ENCODE peak calls at places on chromosomes 16 and 17, in five cellular contexts. A, T, R, H and S are unnamed samples.

GRCh38 chr16:50238868-50239301 is 27.5 kb upstream of the ADCY7 start:
- DNase-seq in A (no peak), T (no peak), R (no peak), H (no peak), S (no peak)

GRCh38 chr16:30054959-30055553 is 10.5 kb upstream of the ALDOA start:
- DNase-seq in A (no peak), T (no peak), R (no peak), H (peak), S (no peak)

GRCh38 chr17:50192116-50192872 is 9.1 kb downstream of the COL1A1 start:
- DNase-seq in A (no peak), T (no peak), R (no peak), H (no peak), S (no peak)

GRCh38 chr17:3911271-3912053 is 4.8 kb downstream of the P2RX1 start:
- DNase-seq in A (peak), T (peak), R (peak), H (peak), S (no peak)

GRCh38 chr17:19296786-19297778 is 59.9 kb downstream of the EPN2 start:
- DNase-seq in A (no peak), T (no peak), R (no peak), H (no peak), S (no peak)

GRCh38 chr17:10729334-10730193 is at the start of gene TMEM220:
- DNase-seq in A (no peak), T (peak), R (peak), H (peak), S (peak)

GRCh38 chr16:53912155-53912554 is 208.2 kb downstream of the FTO start:
- DNase-seq in A (peak), T (no peak), R (no peak), H (peak), S (no peak)

GRCh38 chr16:11627822-11628457 is 40.3 kb upstream of the SNN start:
- DNase-seq in A (no peak), T (peak), R (no peak), H (no peak), S (no peak)

GRCh38 chr16:26672206-26672605 is 394.5 kb upstream of the C16orf82 start:
- DNase-seq in A (no peak), T (no peak), R (no peak), H (no peak), S (no peak)

GRCh38 chr17:41785876-41786226 is 660 bp downstream of the JUP start:
- DNase-seq in A (no peak), T (peak), R (no peak), H (no peak), S (no peak)

GRCh38 chr17:29847527-29847931 is 82.5 kb downstream of the SSH2 start:
- DNase-seq in A (no peak), T (no peak), R (no peak), H (no peak), S (no peak)

GRCh38 chr16:11207646-11208045 is 48.4 kb downstream of the SOCS1 start:
- DNase-seq in A (no peak), T (no peak), R (no peak), H (no peak), S (no peak)

GRCh38 chr17:47218896-47219430 is 9.8 kb downstream of the MYL4 start:
- DNase-seq in A (no peak), T (no peak), R (no peak), H (no peak), S (no peak)

GRCh38 chr17:8664426-8665105 is 34.0 kb upstream of the MYH10 start:
- DNase-seq in A (no peak), T (no peak), R (no peak), H (no peak), S (no peak)

GRCh38 chr17:76781056-76781982 is 43.4 kb downstream of the MFSD11 start:
- DNase-seq in A (no peak), T (no peak), R (no peak), H (no peak), S (no peak)

GRCh38 chr16:79601978-79602609 is 1.6 kb upstream of the MAF start:
- DNase-seq in A (peak), T (peak), R (peak), H (peak), S (peak)

GRCh38 chr16:11327277-11328171 is 17.7 kb upstream of the RMI2 start:
- DNase-seq in A (no peak), T (no peak), R (no peak), H (no peak), S (no peak)

GRCh38 chr16:89577055-89577759 is 1.6 kb downstream of the CPNE7 start:
- DNase-seq in A (no peak), T (no peak), R (no peak), H (no peak), S (no peak)

GRCh38 chr16:30494028-30494427 is 21.5 kb downstream of the ITGAL start:
- DNase-seq in A (no peak), T (no peak), R (no peak), H (no peak), S (no peak)

GRCh38 chr17:51908841-51909537 is 249.5 kb downstream of the CA10 start:
- DNase-seq in A (no peak), T (no peak), R (no peak), H (no peak), S (no peak)

GRCh38 chr16:58329147-58329546 is 34.3 kb upstream of the PRSS54 start:
- DNase-seq in A (no peak), T (no peak), R (no peak), H (no peak), S (no peak)

GRCh38 chr16:58421529-58421928 is 29.3 kb downstream of the GINS3 start:
- DNase-seq in A (no peak), T (peak), R (peak), H (no peak), S (no peak)

GRCh38 chr17:51850206-51850605 is 308.3 kb downstream of the CA10 start:
- DNase-seq in A (no peak), T (no peak), R (no peak), H (no peak), S (no peak)

GRCh38 chr16:73023752-73024570 is 24.0 kb downstream of the ZFHX3 start:
- DNase-seq in A (no peak), T (no peak), R (peak), H (no peak), S (no peak)

GRCh38 chr16:2791174-2791573 is 3.8 kb upstream of the PRSS33 start:
- DNase-seq in A (peak), T (no peak), R (no peak), H (no peak), S (no peak)

GRCh38 chr16:57601801-57602478 is 26.5 kb upstream of the ADGRG1 start:
- DNase-seq in A (peak), T (no peak), R (peak), H (no peak), S (no peak)

GRCh38 chr17:4497101-4497824 is 1.4 kb upstream of the SPNS2 start:
- DNase-seq in A (no peak), T (no peak), R (no peak), H (no peak), S (no peak)

GRCh38 chr16:87948119-87948545 is 3.1 kb upstream of the BANP start:
- DNase-seq in A (no peak), T (no peak), R (no peak), H (no peak), S (no peak)

GRCh38 chr17:80012751-80013741 is 22.6 kb downstream of the TBC1D16 start:
- DNase-seq in A (no peak), T (no peak), R (no peak), H (no peak), S (no peak)

GRCh38 chr16:1677339-1677738 is 740 bp upstream of the JPT2 start:
- DNase-seq in A (no peak), T (no peak), R (no peak), H (no peak), S (no peak)

GRCh38 chr17:48539177-48539576 is 5.7 kb downstream of the HOXB2 start:
- DNase-seq in A (no peak), T (no peak), R (no peak), H (no peak), S (no peak)

GRCh38 chr16:69131749-69132423 is 502 bp downstream of the CHTF8 start:
- DNase-seq in A (peak), T (peak), R (peak), H (peak), S (no peak)

GRCh38 chr17:4721203-4722135 is 9.8 kb upstream of the MED11 start:
- DNase-seq in A (peak), T (no peak), R (peak), H (no peak), S (no peak)

GRCh38 chr16:89324056-89325010 is 106.8 kb downstream of the ZNF778 start:
- DNase-seq in A (peak), T (no peak), R (no peak), H (no peak), S (no peak)

GRCh38 chr17:37839196-37839978 is 84.8 kb upstream of the TBC1D3K start:
- DNase-seq in A (no peak), T (no peak), R (no peak), H (no peak), S (no peak)

DNA sequence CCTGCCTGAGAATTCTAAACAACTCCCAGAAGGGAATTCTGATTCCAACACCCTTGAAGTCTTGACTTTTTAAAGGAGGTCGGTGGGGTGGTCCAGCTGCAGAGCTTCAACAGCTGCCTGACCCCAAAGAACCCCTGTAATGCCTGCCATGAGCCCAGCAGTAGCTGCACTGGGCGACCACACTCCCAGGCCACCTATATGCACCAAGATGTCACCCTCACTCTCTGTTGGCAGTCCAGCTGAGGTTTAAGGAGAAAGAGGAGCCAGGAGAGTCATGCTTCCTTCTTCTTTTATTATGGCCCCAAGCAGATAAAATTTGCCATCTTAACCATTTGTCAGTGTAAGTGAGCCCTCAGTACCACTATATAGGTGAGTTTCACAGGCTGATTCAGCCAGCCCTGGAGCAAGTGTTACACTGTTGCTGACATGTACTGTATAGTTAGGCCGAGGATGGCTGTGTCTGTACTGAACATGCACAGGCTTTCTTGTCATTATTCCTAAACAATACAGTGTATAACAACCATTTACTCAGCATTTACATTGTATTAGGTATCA is 53.9 kb downstream of the AMFR start:
- DNase-seq in A (no peak), T (no peak), R (no peak), H (no peak), S (no peak)
- H3K27ac ChIP-seq in A (no peak), T (peak), R (peak), H (no peak), S (no peak)

GRCh38 chr17:7466644-7467341 is 12.6 kb downstream of the ZBTB4 start:
- DNase-seq in A (no peak), T (no peak), R (peak), H (no peak), S (no peak)
- H3K27ac ChIP-seq in A (no peak), T (peak), R (peak), H (no peak), S (peak)

GRCh38 chr16:14510581-14510938 is 119.5 kb downstream of the PARN start:
- DNase-seq in A (no peak), T (no peak), R (no peak), H (no peak), S (no peak)
- H3K27ac ChIP-seq in A (no peak), T (no peak), R (peak), H (no peak), S (no peak)

GRCh38 chr17:32566303-32566702 is 79.5 kb downstream of the CDK5R1 start:
- DNase-seq in A (no peak), T (no peak), R (no peak), H (no peak), S (no peak)

GRCh38 chr17:32569171-32570080 is 82.6 kb downstream of the CDK5R1 start:
- DNase-seq in A (no peak), T (no peak), R (no peak), H (no peak), S (no peak)

GRCh38 chr17:32568673-32569072 is 81.9 kb downstream of the CDK5R1 start:
- DNase-seq in A (no peak), T (no peak), R (no peak), H (no peak), S (no peak)

GRCh38 chr17:32567086-32567485 is 80.3 kb downstream of the CDK5R1 start:
- DNase-seq in A (no peak), T (no peak), R (no peak), H (no peak), S (no peak)

DNA sequence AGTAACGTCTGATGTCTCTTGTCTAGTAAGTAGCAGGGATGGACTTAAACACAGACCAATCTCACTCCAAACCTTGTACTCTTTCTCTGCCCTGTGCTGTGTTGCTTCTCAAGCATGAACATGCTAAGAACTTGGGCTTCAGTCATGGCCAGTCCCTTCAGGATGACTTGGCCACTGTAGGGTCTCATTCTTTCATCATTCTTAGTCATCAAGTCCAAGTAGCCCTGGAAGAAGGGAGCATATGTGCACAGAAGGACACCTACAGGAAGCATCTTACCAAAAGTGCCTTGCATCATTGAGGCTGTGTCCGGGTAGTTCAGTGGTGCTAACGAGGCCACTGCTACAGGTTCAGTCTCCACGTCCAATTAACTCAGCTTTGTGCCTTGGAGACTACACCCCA is 80.7 kb downstream of the CDK5R1 start:
- DNase-seq in A (no peak), T (no peak), R (no peak), H (no peak), S (no peak)
- H3K27ac ChIP-seq in A (no peak), T (no peak), R (no peak), H (no peak), S (no peak)

GRCh38 chr16:8812162-8812843 is 14.7 kb downstream of the PMM2 start:
- DNase-seq in A (no peak), T (no peak), R (no peak), H (no peak), S (no peak)
- H3K27ac ChIP-seq in A (no peak), T (no peak), R (no peak), H (no peak), S (no peak)

DNA sequence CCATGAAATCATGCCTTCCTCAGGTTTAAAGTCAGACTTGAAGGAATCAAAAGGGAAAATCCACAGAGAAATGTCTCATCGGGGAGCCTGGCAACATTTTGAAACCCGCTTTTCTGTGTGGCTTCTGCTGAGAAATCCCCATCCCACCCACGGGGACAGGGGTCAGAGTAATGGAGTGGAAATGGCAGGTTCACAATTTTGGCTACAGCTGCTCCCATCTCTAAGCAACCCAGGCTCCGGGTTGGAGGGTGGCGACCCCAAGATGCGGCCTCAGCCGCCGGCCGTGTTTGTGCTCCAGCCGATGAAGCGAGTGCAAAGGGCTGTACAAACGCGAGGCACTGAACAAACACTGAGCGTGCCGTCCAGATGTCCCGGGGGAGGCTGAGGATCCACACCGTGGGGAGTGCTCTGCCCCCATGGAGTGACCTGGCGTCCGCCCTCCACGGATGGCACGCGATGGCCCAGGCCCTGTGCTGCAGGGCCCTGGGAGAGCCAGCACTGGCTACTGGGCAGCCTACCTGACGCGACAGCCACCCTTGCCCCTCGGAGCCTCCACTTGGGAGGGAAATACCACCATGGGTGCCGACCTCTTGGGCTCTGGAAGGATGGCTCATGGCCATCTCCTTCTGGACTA is 22.2 kb downstream of the SLC43A2 start:
- DNase-seq in A (no peak), T (no peak), R (no peak), H (no peak), S (no peak)
- H3K27ac ChIP-seq in A (no peak), T (peak), R (peak), H (no peak), S (peak)

GRCh38 chr17:75373290-75373689 is 32.2 kb downstream of the GRB2 start:
- DNase-seq in A (no peak), T (no peak), R (no peak), H (no peak), S (no peak)

GRCh38 chr17:75371339-75371738 is 34.1 kb downstream of the GRB2 start:
- DNase-seq in A (no peak), T (no peak), R (no peak), H (no peak), S (no peak)

GRCh38 chr17:75367312-75367711 is 38.2 kb downstream of the GRB2 start:
- DNase-seq in A (no peak), T (no peak), R (no peak), H (no peak), S (no peak)

GRCh38 chr17:75370288-75370687 is 35.2 kb downstream of the GRB2 start:
- DNase-seq in A (no peak), T (no peak), R (peak), H (no peak), S (no peak)

GRCh38 chr17:75371981-75372380 is 33.5 kb downstream of the GRB2 start:
- DNase-seq in A (no peak), T (no peak), R (no peak), H (no peak), S (no peak)
- H3K27ac ChIP-seq in A (no peak), T (no peak), R (no peak), H (no peak), S (no peak)

DNA sequence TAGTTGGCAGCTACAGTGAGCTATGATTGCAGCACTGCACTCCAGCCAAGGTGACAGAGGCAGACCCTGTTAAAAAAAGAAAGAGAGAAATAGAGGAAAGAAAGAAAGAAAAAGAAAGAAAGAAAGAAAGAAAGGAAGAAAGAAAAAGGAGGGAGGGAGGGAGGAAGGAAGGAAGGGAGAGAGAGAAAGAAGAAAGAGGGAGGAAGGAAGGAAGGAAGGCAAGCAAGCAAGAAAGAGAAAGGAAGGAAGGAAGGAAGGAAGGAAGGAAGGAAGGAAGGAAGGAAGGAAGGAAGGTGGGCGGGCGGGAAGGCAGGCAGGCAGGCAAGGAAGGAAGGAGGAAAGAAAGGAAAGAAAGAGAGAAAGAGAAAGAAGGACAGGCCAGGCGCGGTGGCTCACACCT is 1.0 kb upstream of the SCNN1G start:
- DNase-seq in A (no peak), T (no peak), R (no peak), H (no peak), S (no peak)
- H3K27ac ChIP-seq in A (no peak), T (no peak), R (no peak), H (no peak), S (no peak)

GRCh38 chr17:81390029-81390428 is 5.2 kb upstream of the BAHCC1 start:
- DNase-seq in A (no peak), T (no peak), R (no peak), H (no peak), S (no peak)
- H3K27ac ChIP-seq in A (no peak), T (peak), R (no peak), H (no peak), S (peak)